ENCODE peak calls at places on chromosome 4, in four cellular contexts. O, A, X and Z are unnamed samples.
A peak's percentile ranks its signal among the peaks of the same experiment; 100 is the strongest.

GRCh38 chr4:114400531-114400930 is 198.1 kb upstream of the UGT8 start:
- DNase-seq in A (no peak), X (no peak), O (peak; percentile 40), Z (no peak)

GRCh38 chr4:7335363-7336066 is 99.2 kb downstream of the PSAPL1 start:
- DNase-seq in A (peak; percentile 50), O (peak; percentile 50), X (no peak), Z (no peak)

GRCh38 chr4:169410839-169411770 is 140.3 kb upstream of the SH3RF1 start:
- DNase-seq in X (peak; percentile 6), A (no peak), O (peak; percentile 5), Z (no peak)

GRCh38 chr4:87853108-87853507 is 20.3 kb downstream of the MEPE start:
- DNase-seq in X (peak; percentile 10), O (peak; percentile 72), A (no peak), Z (peak; percentile 21)

GRCh38 chr4:1939664-1940509 is 68.7 kb downstream of the NSD2 start:
- DNase-seq in X (peak; percentile 69), O (no peak), A (no peak), Z (no peak)

GRCh38 chr4:825969-826330 is at the start of gene CPLX1:
- DNase-seq in O (peak; percentile 66), A (no peak), X (no peak), Z (no peak)

GRCh38 chr4:127967141-127967775 is 2.1 kb downstream of the ABHD18 start:
- DNase-seq in A (no peak), O (no peak), X (no peak), Z (no peak)

GRCh38 chr4:146401274-146401673 is 120.5 kb downstream of the SLC10A7 start:
- DNase-seq in O (no peak), X (no peak), A (no peak), Z (no peak)

GRCh38 chr4:177250056-177250696 is 59.5 kb upstream of the NEIL3 start:
- DNase-seq in X (no peak), A (peak; percentile 18), O (no peak), Z (peak; percentile 67)

GRCh38 chr4:162683659-162684370 is 482.9 kb downstream of the NAF1 start:
- DNase-seq in A (no peak), X (no peak), O (no peak), Z (no peak)

GRCh38 chr4:137545461-137545861 is 13.2 kb upstream of the PCDH18 start:
- DNase-seq in X (no peak), A (no peak), O (peak; percentile 17), Z (no peak)

GRCh38 chr4:153260553-153261306 is 56.5 kb downstream of the TRIM2 start:
- DNase-seq in A (no peak), O (no peak), X (no peak), Z (no peak)

GRCh38 chr4:7594013-7594412 is 159.3 kb upstream of the PSAPL1 start:
- DNase-seq in A (no peak), O (peak; percentile 65), X (no peak), Z (no peak)

GRCh38 chr4:53935780-53936179 is 128.6 kb downstream of the CHIC2 start:
- DNase-seq in A (no peak), X (peak; percentile 19), O (no peak), Z (no peak)

GRCh38 chr4:169207436-169208089 is 63.2 kb downstream of the SH3RF1 start:
- DNase-seq in A (no peak), X (no peak), O (no peak), Z (no peak)

GRCh38 chr4:105845559-105845958 is 49.7 kb upstream of the NPNT start:
- DNase-seq in X (no peak), A (no peak), O (no peak), Z (no peak)

GRCh38 chr4:151197258-151197657 is 79.7 kb upstream of the PRSS48 start:
- DNase-seq in O (no peak), A (no peak), X (no peak), Z (no peak)

GRCh38 chr4:87949961-87950360 is 25.6 kb upstream of the SPP1 start:
- DNase-seq in O (no peak), A (no peak), X (no peak), Z (no peak)

GRCh38 chr4:74098628-74098995 is 383 bp downstream of the CXCL2 start:
- DNase-seq in X (no peak), A (peak; percentile 12), O (no peak), Z (no peak)

GRCh38 chr4:119209077-119209476 is 3.4 kb upstream of the USP53 start:
- DNase-seq in A (no peak), X (peak; percentile 80), O (no peak), Z (no peak)

GRCh38 chr4:101259876-101260275 is 87.5 kb downstream of the PPP3CA start:
- DNase-seq in A (no peak), O (no peak), X (no peak), Z (no peak)

GRCh38 chr4:176840166-176840565 is 47.4 kb upstream of the VEGFC start:
- DNase-seq in A (no peak), X (no peak), O (no peak), Z (no peak)

GRCh38 chr4:61427818-61428495 is 227.8 kb downstream of the ADGRL3 start:
- DNase-seq in O (peak; percentile 7), A (no peak), X (no peak), Z (no peak)

GRCh38 chr4:46372878-46373277 is 17.1 kb downstream of the GABRA2 start:
- DNase-seq in O (no peak), X (no peak), A (no peak), Z (peak; percentile 90)

GRCh38 chr4:144154044-144154443 is 13.5 kb upstream of the GYPA start:
- DNase-seq in O (no peak), A (no peak), X (no peak), Z (no peak)

GRCh38 chr4:77151246-77151645 is 5.8 kb upstream of the CCNG2 start:
- DNase-seq in O (no peak), A (no peak), X (no peak), Z (no peak)

GRCh38 chr4:37928896-37929537 is 31.2 kb upstream of the PTTG2 start:
- DNase-seq in O (no peak), X (no peak), A (no peak), Z (no peak)